ENCODE peak calls at places on chromosomes 3 and 15, in five cellular contexts. R is effector memory CD4-positive, alpha-beta T cell; Y is HFFc6; T is ELF-1; G is pulmonary artery endothelial cell. W is an unnamed sample.

GRCh38 chr3:195240939-195241338 is 30.0 kb downstream of the XXYLT1 start:
- DNase-seq in R (no peak), Y (no peak), T (no peak), G (no peak), W (no peak)

GRCh38 chr3:160557571-160557970 is 7.8 kb downstream of the KPNA4 start:
- DNase-seq in R (no peak), Y (no peak), T (no peak), G (no peak), W (no peak)

GRCh38 chr3:50481992-50482391 is 21.4 kb downstream of the CACNA2D2 start:
- DNase-seq in R (no peak), Y (no peak), T (peak), G (no peak), W (no peak)

GRCh38 chr3:133712017-133712416 is 34.2 kb upstream of the TF start:
- DNase-seq in R (no peak), Y (no peak), T (no peak), G (no peak), W (no peak)

GRCh38 chr3:182735672-182736071 is 57.6 kb upstream of the ATP11B start:
- DNase-seq in R (no peak), Y (peak), T (no peak), G (peak), W (no peak)

GRCh38 chr3:172658344-172659245 is 52.3 kb downstream of the NCEH1 start:
- DNase-seq in R (no peak), Y (peak), T (no peak), G (peak), W (no peak)

GRCh38 chr3:46931631-46932441 is 44.7 kb downstream of the CCDC12 start:
- DNase-seq in R (no peak), Y (peak), T (no peak), G (no peak), W (no peak)

GRCh38 chr15:66924889-66925288 is 140.5 kb upstream of the SMAD3 start:
- DNase-seq in R (no peak), Y (no peak), T (no peak), G (no peak), W (no peak)

GRCh38 chr3:83946554-83946953 is 1012.2 kb upstream of the CADM2 start:
- DNase-seq in R (no peak), Y (no peak), T (no peak), G (no peak), W (no peak)

GRCh38 chr3:142226474-142226873 is 1.1 kb upstream of the GK5 start:
- DNase-seq in R (no peak), Y (no peak), T (peak), G (no peak), W (no peak)

GRCh38 chr3:54344601-54345216 is 222.4 kb downstream of the CACNA2D3 start:
- DNase-seq in R (no peak), Y (no peak), T (peak), G (no peak), W (no peak)

GRCh38 chr3:111692593-111693552 is 97.7 kb upstream of the ZBED2 start:
- DNase-seq in R (no peak), Y (no peak), T (no peak), G (no peak), W (no peak)

GRCh38 chr3:36643192-36643591 is 121.2 kb downstream of the DCLK3 start:
- DNase-seq in R (no peak), Y (no peak), T (no peak), G (no peak), W (no peak)

GRCh38 chr3:10334461-10334860 is 13.5 kb upstream of the SEC13 start:
- DNase-seq in R (no peak), Y (peak), T (peak), G (no peak), W (no peak)